ENCODE peak calls at places on chromosomes 1 and 21, in ten cellular contexts. One of them, this sample, is unnamed.

GRCh38 chr1:226781937-226782609 is 43.0 kb upstream of the ITPKB start:
- DNase-seq in omental fat pad: no peak
- DNase-seq in AG04450: no peak
- DNase-seq in cardiac muscle cell: no peak
- DNase-seq in colonic mucosa: no peak
- DNase-seq in H9: no peak
- DNase-seq in AG09309: no peak
- DNase-seq in left ventricle myocardium inferior: no peak
- DNase-seq in tibial nerve: no peak
- DNase-seq in AG09319: no peak
- DNase-seq in this sample: no peak

GRCh38 chr1:11898831-11899467 is 27.3 kb downstream of the KIAA2013 start:
- DNase-seq in AG09309: no peak
- DNase-seq in omental fat pad: no peak
- DNase-seq in colonic mucosa: no peak
- DNase-seq in H9: peak; percentile 78
- DNase-seq in AG04450: no peak
- DNase-seq in cardiac muscle cell: no peak
- DNase-seq in left ventricle myocardium inferior: no peak
- DNase-seq in tibial nerve: no peak
- DNase-seq in AG09319: no peak
- DNase-seq in this sample: no peak

GRCh38 chr1:24714859-24715520 is 30.3 kb upstream of the CLIC4 start:
- DNase-seq in cardiac muscle cell: peak; percentile 62
- DNase-seq in colonic mucosa: no peak
- DNase-seq in H9: no peak
- DNase-seq in left ventricle myocardium inferior: no peak
- DNase-seq in AG04450: no peak
- DNase-seq in AG09319: no peak
- DNase-seq in tibial nerve: no peak
- DNase-seq in omental fat pad: no peak
- DNase-seq in AG09309: no peak
- DNase-seq in this sample: no peak

GRCh38 chr1:178912597-178912996 is 41.7 kb upstream of the ANGPTL1 start:
- DNase-seq in left ventricle myocardium inferior: no peak
- DNase-seq in colonic mucosa: no peak
- DNase-seq in tibial nerve: no peak
- DNase-seq in H9: no peak
- DNase-seq in AG04450: no peak
- DNase-seq in omental fat pad: no peak
- DNase-seq in AG09319: no peak
- DNase-seq in cardiac muscle cell: no peak
- DNase-seq in AG09309: no peak
- DNase-seq in this sample: no peak

GRCh38 chr1:182329471-182329870 is 62.1 kb downstream of the GLUL start:
- DNase-seq in tibial nerve: no peak
- DNase-seq in AG09309: no peak
- DNase-seq in omental fat pad: no peak
- DNase-seq in AG09319: no peak
- DNase-seq in colonic mucosa: no peak
- DNase-seq in left ventricle myocardium inferior: no peak
- DNase-seq in H9: no peak
- DNase-seq in AG04450: no peak
- DNase-seq in cardiac muscle cell: no peak
- DNase-seq in this sample: no peak

GRCh38 chr1:7632681-7633080 is 138.4 kb upstream of the VAMP3 start:
- DNase-seq in omental fat pad: no peak
- DNase-seq in AG04450: no peak
- DNase-seq in cardiac muscle cell: no peak
- DNase-seq in left ventricle myocardium inferior: no peak
- DNase-seq in AG09319: no peak
- DNase-seq in H9: no peak
- DNase-seq in tibial nerve: no peak
- DNase-seq in colonic mucosa: no peak
- DNase-seq in AG09309: no peak
- DNase-seq in this sample: no peak

GRCh38 chr1:978069-978834 is 3.6 kb downstream of the PERM1 start:
- DNase-seq in colonic mucosa: no peak
- DNase-seq in AG09319: no peak
- DNase-seq in left ventricle myocardium inferior: no peak
- DNase-seq in omental fat pad: no peak
- DNase-seq in tibial nerve: no peak
- DNase-seq in cardiac muscle cell: no peak
- DNase-seq in AG09309: no peak
- DNase-seq in AG04450: no peak
- DNase-seq in H9: no peak
- DNase-seq in this sample: no peak

GRCh38 chr21:44870748-44871495 is 2.6 kb downstream of the PTTG1IP start:
- DNase-seq in omental fat pad: no peak
- DNase-seq in cardiac muscle cell: no peak
- DNase-seq in H9: no peak
- DNase-seq in left ventricle myocardium inferior: peak; percentile 75
- DNase-seq in tibial nerve: peak; percentile 28
- DNase-seq in AG09309: no peak
- DNase-seq in AG04450: no peak
- DNase-seq in colonic mucosa: peak; percentile 55
- DNase-seq in AG09319: no peak
- DNase-seq in this sample: no peak

GRCh38 chr21:44802396-44803153 is 955 bp upstream of the UBE2G2 start:
- DNase-seq in AG09319: no peak
- DNase-seq in AG04450: no peak
- DNase-seq in omental fat pad: no peak
- DNase-seq in tibial nerve: no peak
- DNase-seq in H9: no peak
- DNase-seq in AG09309: no peak
- DNase-seq in colonic mucosa: no peak
- DNase-seq in left ventricle myocardium inferior: no peak
- DNase-seq in cardiac muscle cell: no peak
- DNase-seq in this sample: no peak

GRCh38 chr1:27342778-27343638 is 1.2 kb downstream of the SYTL1 start:
- DNase-seq in AG04450: no peak
- DNase-seq in AG09309: no peak
- DNase-seq in colonic mucosa: peak; percentile 42
- DNase-seq in cardiac muscle cell: no peak
- DNase-seq in omental fat pad: no peak
- DNase-seq in H9: peak; percentile 61
- DNase-seq in left ventricle myocardium inferior: no peak
- DNase-seq in AG09319: no peak
- DNase-seq in tibial nerve: no peak
- DNase-seq in this sample: no peak

GRCh38 chr1:115337633-115338456 is at the start of gene NGF:
- DNase-seq in AG09319: no peak
- DNase-seq in AG04450: peak; percentile 32
- DNase-seq in cardiac muscle cell: peak; percentile 61
- DNase-seq in tibial nerve: no peak
- DNase-seq in left ventricle myocardium inferior: peak; percentile 60
- DNase-seq in AG09309: no peak
- DNase-seq in H9: peak; percentile 80
- DNase-seq in omental fat pad: no peak
- DNase-seq in colonic mucosa: no peak
- DNase-seq in this sample: peak; percentile 70

GRCh38 chr1:116514708-116515525 is 55.9 kb downstream of the CD58 start:
- DNase-seq in colonic mucosa: no peak
- DNase-seq in tibial nerve: no peak
- DNase-seq in omental fat pad: no peak
- DNase-seq in AG09309: peak; percentile 29
- DNase-seq in left ventricle myocardium inferior: no peak
- DNase-seq in AG09319: no peak
- DNase-seq in H9: no peak
- DNase-seq in AG04450: no peak
- DNase-seq in cardiac muscle cell: peak; percentile 73
- DNase-seq in this sample: no peak

GRCh38 chr1:65825736-65826135 is 33.0 kb downstream of the PDE4B start:
- DNase-seq in left ventricle myocardium inferior: no peak
- DNase-seq in AG04450: peak; percentile 29
- DNase-seq in omental fat pad: no peak
- DNase-seq in H9: no peak
- DNase-seq in tibial nerve: no peak
- DNase-seq in cardiac muscle cell: peak; percentile 44
- DNase-seq in AG09319: no peak
- DNase-seq in AG09309: peak; percentile 52
- DNase-seq in colonic mucosa: no peak
- DNase-seq in this sample: no peak

GRCh38 chr1:58874757-58875755 is 91.2 kb upstream of the JUN start:
- DNase-seq in colonic mucosa: no peak
- DNase-seq in AG09309: no peak
- DNase-seq in AG04450: no peak
- DNase-seq in cardiac muscle cell: peak; percentile 85
- DNase-seq in tibial nerve: no peak
- DNase-seq in AG09319: peak; percentile 34
- DNase-seq in H9: peak; percentile 63
- DNase-seq in omental fat pad: no peak
- DNase-seq in left ventricle myocardium inferior: peak; percentile 35
- DNase-seq in this sample: no peak

GRCh38 chr1:203351037-203351625 is at the start of gene FMOD:
- DNase-seq in cardiac muscle cell: peak; percentile 91
- DNase-seq in AG09319: peak; percentile 41
- DNase-seq in H9: peak; percentile 62
- DNase-seq in tibial nerve: peak; percentile 72
- DNase-seq in left ventricle myocardium inferior: peak; percentile 29
- DNase-seq in AG09309: no peak
- DNase-seq in omental fat pad: no peak
- DNase-seq in AG04450: no peak
- DNase-seq in colonic mucosa: peak; percentile 66
- DNase-seq in this sample: no peak

GRCh38 chr21:17911628-17912027 is 92.5 kb upstream of the C21orf91 start:
- DNase-seq in cardiac muscle cell: no peak
- DNase-seq in AG09309: peak; percentile 20
- DNase-seq in left ventricle myocardium inferior: no peak
- DNase-seq in tibial nerve: no peak
- DNase-seq in AG04450: no peak
- DNase-seq in H9: no peak
- DNase-seq in colonic mucosa: no peak
- DNase-seq in omental fat pad: no peak
- DNase-seq in AG09319: no peak
- DNase-seq in this sample: no peak

GRCh38 chr1:44784094-44785026 is 3.6 kb downstream of the BEST4 start:
- DNase-seq in omental fat pad: no peak
- DNase-seq in AG04450: no peak
- DNase-seq in left ventricle myocardium inferior: no peak
- DNase-seq in tibial nerve: no peak
- DNase-seq in AG09309: no peak
- DNase-seq in H9: peak; percentile 61
- DNase-seq in cardiac muscle cell: peak; percentile 21
- DNase-seq in AG09319: no peak
- DNase-seq in colonic mucosa: no peak
- DNase-seq in this sample: peak; percentile 59

GRCh38 chr1:116485976-116486375 is 84.8 kb downstream of the CD58 start:
- DNase-seq in AG09309: peak; percentile 35
- DNase-seq in H9: no peak
- DNase-seq in colonic mucosa: no peak
- DNase-seq in omental fat pad: no peak
- DNase-seq in cardiac muscle cell: peak; percentile 49
- DNase-seq in left ventricle myocardium inferior: no peak
- DNase-seq in tibial nerve: no peak
- DNase-seq in AG04450: no peak
- DNase-seq in AG09319: no peak
- DNase-seq in this sample: no peak

GRCh38 chr1:230073371-230074035 is 6.5 kb downstream of the GALNT2 start:
- DNase-seq in left ventricle myocardium inferior: no peak
- DNase-seq in omental fat pad: no peak
- DNase-seq in colonic mucosa: no peak
- DNase-seq in AG04450: peak; percentile 33
- DNase-seq in AG09309: no peak
- DNase-seq in H9: no peak
- DNase-seq in cardiac muscle cell: no peak
- DNase-seq in tibial nerve: no peak
- DNase-seq in AG09319: no peak
- DNase-seq in this sample: no peak

GRCh38 chr1:91792393-91793032 is 93.4 kb downstream of the TGFBR3 start:
- DNase-seq in AG04450: no peak
- DNase-seq in colonic mucosa: no peak
- DNase-seq in AG09319: no peak
- DNase-seq in tibial nerve: no peak
- DNase-seq in cardiac muscle cell: no peak
- DNase-seq in omental fat pad: no peak
- DNase-seq in left ventricle myocardium inferior: no peak
- DNase-seq in H9: no peak
- DNase-seq in AG09309: no peak
- DNase-seq in this sample: no peak
- TF ChIP-seq CTCF in AG04450: no peak
- TF ChIP-seq CTCF in colonic mucosa: no peak
- TF ChIP-seq CTCF in AG09319: no peak
- TF ChIP-seq CTCF in tibial nerve: no peak
- TF ChIP-seq CTCF in cardiac muscle cell: no peak
- TF ChIP-seq CTCF in omental fat pad: no peak
- TF ChIP-seq CTCF in left ventricle myocardium inferior: peak; percentile 17
- TF ChIP-seq CTCF in H9: peak; percentile 43
- TF ChIP-seq CTCF in AG09309: no peak
- TF ChIP-seq CTCF in this sample: no peak

GRCh38 chr1:99776133-99776532 is 9.7 kb upstream of the FRRS1 start:
- DNase-seq in H9: no peak
- DNase-seq in cardiac muscle cell: no peak
- DNase-seq in left ventricle myocardium inferior: no peak
- DNase-seq in colonic mucosa: no peak
- DNase-seq in AG09309: no peak
- DNase-seq in AG04450: no peak
- DNase-seq in AG09319: no peak
- DNase-seq in tibial nerve: no peak
- DNase-seq in omental fat pad: no peak
- DNase-seq in this sample: no peak
- TF ChIP-seq CTCF in H9: no peak
- TF ChIP-seq CTCF in cardiac muscle cell: no peak
- TF ChIP-seq CTCF in left ventricle myocardium inferior: no peak
- TF ChIP-seq CTCF in colonic mucosa: no peak
- TF ChIP-seq CTCF in AG09309: no peak
- TF ChIP-seq CTCF in AG04450: no peak
- TF ChIP-seq CTCF in AG09319: no peak
- TF ChIP-seq CTCF in tibial nerve: no peak
- TF ChIP-seq CTCF in omental fat pad: no peak
- TF ChIP-seq CTCF in this sample: no peak

GRCh38 chr21:36122977-36123376 is 11.9 kb upstream of the CBR3 start:
- DNase-seq in cardiac muscle cell: peak; percentile 22
- DNase-seq in left ventricle myocardium inferior: no peak
- DNase-seq in AG09319: no peak
- DNase-seq in H9: no peak
- DNase-seq in AG04450: no peak
- DNase-seq in AG09309: no peak
- DNase-seq in tibial nerve: no peak
- DNase-seq in omental fat pad: no peak
- DNase-seq in colonic mucosa: no peak
- DNase-seq in this sample: no peak
- TF ChIP-seq CTCF in cardiac muscle cell: peak; percentile 47
- TF ChIP-seq CTCF in left ventricle myocardium inferior: peak; percentile 65
- TF ChIP-seq CTCF in AG09319: peak; percentile 35
- TF ChIP-seq CTCF in H9: peak; percentile 64
- TF ChIP-seq CTCF in AG04450: peak; percentile 29
- TF ChIP-seq CTCF in AG09309: peak; percentile 39
- TF ChIP-seq CTCF in tibial nerve: peak; percentile 33
- TF ChIP-seq CTCF in omental fat pad: no peak
- TF ChIP-seq CTCF in colonic mucosa: no peak
- TF ChIP-seq CTCF in this sample: peak; percentile 53

DNA sequence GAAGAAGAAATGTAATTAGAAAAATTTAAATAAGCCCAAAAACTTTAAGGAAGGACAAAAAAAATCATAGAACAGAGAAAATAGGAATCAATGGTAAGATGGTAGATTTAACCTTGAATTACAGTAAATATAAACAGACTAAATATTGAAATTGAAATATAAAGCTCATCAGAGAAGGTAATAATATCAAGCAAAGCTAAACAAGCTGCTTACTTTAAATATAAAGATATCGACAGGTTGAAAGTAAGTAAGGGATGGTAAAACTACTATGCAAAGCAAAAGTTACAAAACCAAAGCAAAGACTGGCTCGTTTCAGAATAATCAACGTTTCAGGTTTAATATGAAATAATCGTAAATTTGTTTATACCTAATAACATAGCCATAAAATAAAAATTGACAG is 137.0 kb upstream of the KCNJ15 start:
- DNase-seq in colonic mucosa: no peak
- DNase-seq in tibial nerve: no peak
- DNase-seq in AG04450: no peak
- DNase-seq in H9: no peak
- DNase-seq in cardiac muscle cell: no peak
- DNase-seq in AG09319: no peak
- DNase-seq in left ventricle myocardium inferior: no peak
- DNase-seq in AG09309: no peak
- DNase-seq in omental fat pad: no peak
- DNase-seq in this sample: no peak
- TF ChIP-seq CTCF in colonic mucosa: no peak
- TF ChIP-seq CTCF in tibial nerve: no peak
- TF ChIP-seq CTCF in AG04450: no peak
- TF ChIP-seq CTCF in H9: no peak
- TF ChIP-seq CTCF in cardiac muscle cell: no peak
- TF ChIP-seq CTCF in AG09319: no peak
- TF ChIP-seq CTCF in left ventricle myocardium inferior: no peak
- TF ChIP-seq CTCF in AG09309: no peak
- TF ChIP-seq CTCF in omental fat pad: no peak
- TF ChIP-seq CTCF in this sample: no peak